ENCODE peak calls at places on chromosome 20, in four cellular contexts. One of them, this sample, is unnamed.

GRCh38 chr20:46315311-46315710 is 7.0 kb upstream of the CDH22 start:
- DNase-seq in NCI-H345: no peak
- DNase-seq in nephron progenitor cell: no peak
- DNase-seq in activated gamma-delta T cell treated with Interleukin-2 at 50 U/mL for 16 hours: no peak
- DNase-seq in this sample: no peak

GRCh38 chr20:3902041-3902440 is 12.9 kb downstream of the PANK2 start:
- DNase-seq in NCI-H345: no peak
- DNase-seq in nephron progenitor cell: no peak
- DNase-seq in activated gamma-delta T cell treated with Interleukin-2 at 50 U/mL for 16 hours: no peak
- DNase-seq in this sample: no peak

GRCh38 chr20:6766433-6766832 is 1.1 kb upstream of the BMP2 start:
- DNase-seq in activated gamma-delta T cell treated with Interleukin-2 at 50 U/mL for 16 hours: no peak
- DNase-seq in NCI-H345: no peak
- DNase-seq in nephron progenitor cell: no peak
- DNase-seq in this sample: no peak

GRCh38 chr20:47777220-47777619 is 8.1 kb downstream of the SULF2 start:
- DNase-seq in activated gamma-delta T cell treated with Interleukin-2 at 50 U/mL for 16 hours: no peak
- DNase-seq in nephron progenitor cell: no peak
- DNase-seq in NCI-H345: no peak
- DNase-seq in this sample: no peak

GRCh38 chr20:43755390-43755789 is 28.6 kb upstream of the GTSF1L start:
- DNase-seq in NCI-H345: no peak
- DNase-seq in activated gamma-delta T cell treated with Interleukin-2 at 50 U/mL for 16 hours: no peak
- DNase-seq in nephron progenitor cell: no peak
- DNase-seq in this sample: no peak

GRCh38 chr20:63778034-63778752 is 38.6 kb downstream of the SLC2A4RG start:
- DNase-seq in NCI-H345: no peak
- DNase-seq in nephron progenitor cell: no peak
- DNase-seq in activated gamma-delta T cell treated with Interleukin-2 at 50 U/mL for 16 hours: no peak
- DNase-seq in this sample: no peak

GRCh38 chr20:58040447-58041290 is 187.8 kb downstream of the ANKRD60 start:
- DNase-seq in nephron progenitor cell: no peak
- DNase-seq in activated gamma-delta T cell treated with Interleukin-2 at 50 U/mL for 16 hours: no peak
- DNase-seq in NCI-H345: no peak
- DNase-seq in this sample: no peak

GRCh38 chr20:62408055-62408454 is 970 bp upstream of the CABLES2 start:
- DNase-seq in activated gamma-delta T cell treated with Interleukin-2 at 50 U/mL for 16 hours: no peak
- DNase-seq in nephron progenitor cell: no peak
- DNase-seq in NCI-H345: no peak
- DNase-seq in this sample: no peak

GRCh38 chr20:10242166-10242565 is 23.5 kb downstream of the SNAP25 start:
- DNase-seq in nephron progenitor cell: no peak
- DNase-seq in activated gamma-delta T cell treated with Interleukin-2 at 50 U/mL for 16 hours: no peak
- DNase-seq in NCI-H345: no peak
- DNase-seq in this sample: no peak

GRCh38 chr20:48621256-48622078 is 206.3 kb downstream of the PREX1 start:
- DNase-seq in nephron progenitor cell: no peak
- DNase-seq in NCI-H345: no peak
- DNase-seq in activated gamma-delta T cell treated with Interleukin-2 at 50 U/mL for 16 hours: no peak
- DNase-seq in this sample: no peak

GRCh38 chr20:46088409-46089075 is 1.2 kb downstream of the NCOA5 start:
- DNase-seq in activated gamma-delta T cell treated with Interleukin-2 at 50 U/mL for 16 hours: no peak
- DNase-seq in nephron progenitor cell: no peak
- DNase-seq in NCI-H345: peak
- DNase-seq in this sample: no peak

GRCh38 chr20:54015496-54015895 is 54.9 kb downstream of the BCAS1 start:
- DNase-seq in NCI-H345: no peak
- DNase-seq in nephron progenitor cell: no peak
- DNase-seq in activated gamma-delta T cell treated with Interleukin-2 at 50 U/mL for 16 hours: no peak
- DNase-seq in this sample: no peak

GRCh38 chr20:2234788-2235187 is 61.0 kb upstream of the TGM3 start:
- DNase-seq in nephron progenitor cell: peak
- DNase-seq in activated gamma-delta T cell treated with Interleukin-2 at 50 U/mL for 16 hours: no peak
- DNase-seq in NCI-H345: peak
- DNase-seq in this sample: peak

GRCh38 chr20:57613481-57613921 is 6.7 kb downstream of the ZBP1 start:
- DNase-seq in activated gamma-delta T cell treated with Interleukin-2 at 50 U/mL for 16 hours: peak
- DNase-seq in NCI-H345: no peak
- DNase-seq in nephron progenitor cell: no peak
- DNase-seq in this sample: no peak

GRCh38 chr20:44910690-44911262 is 916 bp downstream of the PABPC1L start:
- DNase-seq in nephron progenitor cell: no peak
- DNase-seq in activated gamma-delta T cell treated with Interleukin-2 at 50 U/mL for 16 hours: no peak
- DNase-seq in NCI-H345: peak
- DNase-seq in this sample: no peak

GRCh38 chr20:45588800-45589199 is 9.7 kb upstream of the WFDC8 start:
- DNase-seq in nephron progenitor cell: no peak
- DNase-seq in NCI-H345: no peak
- DNase-seq in activated gamma-delta T cell treated with Interleukin-2 at 50 U/mL for 16 hours: no peak
- DNase-seq in this sample: no peak

GRCh38 chr20:25867776-25868649 is 171.4 kb upstream of the ZNF337 start:
- DNase-seq in nephron progenitor cell: peak
- DNase-seq in activated gamma-delta T cell treated with Interleukin-2 at 50 U/mL for 16 hours: no peak
- DNase-seq in NCI-H345: peak
- DNase-seq in this sample: peak

GRCh38 chr20:46004813-46005505 is 3.7 kb upstream of the MMP9 start:
- DNase-seq in activated gamma-delta T cell treated with Interleukin-2 at 50 U/mL for 16 hours: peak
- DNase-seq in NCI-H345: no peak
- DNase-seq in nephron progenitor cell: no peak
- DNase-seq in this sample: peak

GRCh38 chr20:4358566-4358965 is 343.2 kb upstream of the RNF24 start:
- DNase-seq in activated gamma-delta T cell treated with Interleukin-2 at 50 U/mL for 16 hours: no peak
- DNase-seq in nephron progenitor cell: no peak
- DNase-seq in NCI-H345: no peak
- DNase-seq in this sample: no peak

GRCh38 chr20:52926505-52926904 is 45.7 kb upstream of the TSHZ2 start:
- DNase-seq in activated gamma-delta T cell treated with Interleukin-2 at 50 U/mL for 16 hours: no peak
- DNase-seq in NCI-H345: no peak
- DNase-seq in nephron progenitor cell: no peak
- DNase-seq in this sample: no peak

GRCh38 chr20:20547221-20547875 is 165.1 kb downstream of the RALGAPA2 start:
- DNase-seq in nephron progenitor cell: no peak
- DNase-seq in activated gamma-delta T cell treated with Interleukin-2 at 50 U/mL for 16 hours: no peak
- DNase-seq in NCI-H345: no peak
- DNase-seq in this sample: no peak

GRCh38 chr20:21325296-21325695 is 22.2 kb downstream of the XRN2 start:
- DNase-seq in activated gamma-delta T cell treated with Interleukin-2 at 50 U/mL for 16 hours: no peak
- DNase-seq in nephron progenitor cell: no peak
- DNase-seq in NCI-H345: no peak
- DNase-seq in this sample: no peak

GRCh38 chr20:19775353-19776201 is 17.5 kb downstream of the RIN2 start:
- DNase-seq in nephron progenitor cell: no peak
- DNase-seq in NCI-H345: no peak
- DNase-seq in activated gamma-delta T cell treated with Interleukin-2 at 50 U/mL for 16 hours: no peak
- DNase-seq in this sample: no peak

GRCh38 chr20:32512047-32512385 is 73.1 kb downstream of the NOL4L start:
- DNase-seq in activated gamma-delta T cell treated with Interleukin-2 at 50 U/mL for 16 hours: no peak
- DNase-seq in nephron progenitor cell: no peak
- DNase-seq in NCI-H345: no peak
- DNase-seq in this sample: no peak

GRCh38 chr20:63182946-63183415 is 33.0 kb downstream of the YTHDF1 start:
- DNase-seq in NCI-H345: no peak
- DNase-seq in activated gamma-delta T cell treated with Interleukin-2 at 50 U/mL for 16 hours: no peak
- DNase-seq in nephron progenitor cell: no peak
- DNase-seq in this sample: no peak

GRCh38 chr20:22974354-22974753 is 60.8 kb upstream of the SSTR4 start:
- DNase-seq in NCI-H345: no peak
- DNase-seq in activated gamma-delta T cell treated with Interleukin-2 at 50 U/mL for 16 hours: no peak
- DNase-seq in nephron progenitor cell: no peak
- DNase-seq in this sample: peak

GRCh38 chr20:49579874-49580817 is 12.2 kb upstream of the PTGIS start:
- DNase-seq in NCI-H345: no peak
- DNase-seq in activated gamma-delta T cell treated with Interleukin-2 at 50 U/mL for 16 hours: no peak
- DNase-seq in nephron progenitor cell: no peak
- DNase-seq in this sample: no peak

GRCh38 chr20:6480328-6481030 is 287.0 kb upstream of the BMP2 start:
- DNase-seq in activated gamma-delta T cell treated with Interleukin-2 at 50 U/mL for 16 hours: no peak
- DNase-seq in nephron progenitor cell: no peak
- DNase-seq in NCI-H345: no peak
- DNase-seq in this sample: no peak

This sample was measured in iPS-NIHi11.